ENCODE peak calls at places on chromosomes 7 and 10, in four cellular contexts. J is AG04449, F is brain microvascular endothelial cell, G is breast epithelium. B is an unnamed sample.

GRCh38 chr10:116802474-116802873 is 46.8 kb upstream of the ENO4 start:
- DNase-seq in J (no peak), F (no peak), G (no peak), B (no peak)

GRCh38 chr7:77415822-77416620 is at the start of gene GSAP:
- DNase-seq in J (no peak), F (no peak), G (peak; percentile 24), B (no peak)

GRCh38 chr10:27695704-27696103 is 49.9 kb downstream of the MKX start:
- DNase-seq in J (no peak), F (no peak), G (no peak), B (no peak)

GRCh38 chr10:54905793-54906192 is 104.8 kb upstream of the PCDH15 start:
- DNase-seq in J (no peak), F (no peak), G (no peak), B (no peak)

GRCh38 chr10:95290801-95291633 is at the start of gene PDLIM1:
- DNase-seq in J (no peak), F (no peak), G (peak; percentile 59), B (no peak)

GRCh38 chr10:78876449-78876848 is 192.3 kb upstream of the ZMIZ1 start:
- DNase-seq in J (no peak), F (no peak), G (no peak), B (no peak)

GRCh38 chr10:74223755-74224530 is 72.9 kb downstream of the ADK start:
- DNase-seq in J (no peak), F (peak; percentile 36), G (no peak), B (no peak)

GRCh38 chr10:119370972-119371703 is 163.8 kb downstream of the GRK5 start:
- DNase-seq in J (peak; percentile 90), F (peak; percentile 86), G (peak; percentile 56), B (no peak)

GRCh38 chr7:55588976-55589604 is 16.8 kb upstream of the VOPP1 start:
- DNase-seq in J (no peak), F (no peak), G (no peak), B (no peak)

GRCh38 chr10:81116990-81117389 is 579.3 kb downstream of the SH2D4B start:
- DNase-seq in J (no peak), F (no peak), G (no peak), B (no peak)

GRCh38 chr7:30476401-30477145 is 2.0 kb downstream of the NOD1 start:
- DNase-seq in J (no peak), F (no peak), G (no peak), B (no peak)

DNA sequence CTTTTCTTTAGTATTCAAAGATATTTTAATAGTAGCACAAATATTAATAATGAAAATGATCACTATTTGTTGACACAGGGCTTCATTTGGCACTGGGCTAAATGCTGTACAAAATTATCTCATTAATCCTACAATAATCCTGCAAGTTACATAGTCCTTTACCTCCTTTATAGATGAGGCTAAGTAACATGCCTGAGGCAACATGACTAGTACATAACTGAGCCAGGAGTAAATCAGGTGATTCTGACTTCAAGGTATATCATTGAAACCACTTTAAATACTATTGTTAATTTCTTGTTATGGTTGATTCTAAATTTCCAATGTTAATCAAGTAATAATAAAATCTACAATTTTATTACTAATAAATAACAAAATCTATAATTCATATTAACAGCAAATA is 39.8 kb downstream of the SEM1 start:
- DNase-seq in J (no peak), F (no peak), G (no peak), B (no peak)
- H3K4me3 ChIP-seq in J (no peak overlapping the region), F (no peak overlapping the region), G (no peak overlapping the region), B (no peak overlapping the region)

DNA sequence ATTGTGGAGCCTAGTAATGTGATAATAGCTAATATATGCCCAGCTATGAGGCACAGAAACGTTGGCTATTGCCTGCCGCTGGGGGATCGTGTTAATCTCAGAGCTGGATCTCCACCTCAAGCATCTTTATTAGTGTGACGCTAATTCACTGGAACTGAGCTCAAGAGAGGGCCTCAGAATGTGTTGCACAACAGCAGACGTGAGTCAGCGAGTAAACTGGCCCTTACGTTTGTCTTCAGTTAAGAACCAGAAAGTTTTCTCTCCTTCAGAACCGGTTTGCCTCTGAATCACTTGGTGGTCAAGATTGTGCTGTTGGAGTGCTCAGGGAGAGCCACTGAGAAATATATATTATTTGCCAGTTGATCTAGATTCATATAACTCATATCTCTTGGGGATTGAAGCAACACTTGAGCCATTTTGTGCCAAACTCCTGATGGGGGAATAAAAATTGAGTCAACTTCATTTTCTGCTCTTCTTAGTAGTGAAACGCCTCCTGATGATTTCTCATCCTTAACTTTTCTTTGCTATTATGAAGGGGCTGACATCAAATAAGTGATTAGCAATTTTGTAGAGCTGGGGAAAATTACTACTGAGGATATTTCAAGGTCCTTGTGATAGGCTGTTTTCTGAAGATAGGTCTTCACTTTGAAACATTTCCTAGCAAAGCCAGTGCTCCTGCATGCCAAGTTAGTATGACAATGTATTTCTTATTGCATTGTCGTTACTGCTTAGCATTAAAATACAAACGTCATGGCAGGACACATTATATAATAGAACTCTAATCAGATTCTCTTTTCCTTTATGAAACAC is 22.3 kb downstream of the BZW2 start:
- DNase-seq in J (peak; percentile 99), F (peak; percentile 99), G (peak; percentile 82), B (no peak)
- H3K4me3 ChIP-seq in J (no peak overlapping the region), F (no peak overlapping the region), G (peak overlapping the region; percentile 21), B (no peak overlapping the region)

DNA sequence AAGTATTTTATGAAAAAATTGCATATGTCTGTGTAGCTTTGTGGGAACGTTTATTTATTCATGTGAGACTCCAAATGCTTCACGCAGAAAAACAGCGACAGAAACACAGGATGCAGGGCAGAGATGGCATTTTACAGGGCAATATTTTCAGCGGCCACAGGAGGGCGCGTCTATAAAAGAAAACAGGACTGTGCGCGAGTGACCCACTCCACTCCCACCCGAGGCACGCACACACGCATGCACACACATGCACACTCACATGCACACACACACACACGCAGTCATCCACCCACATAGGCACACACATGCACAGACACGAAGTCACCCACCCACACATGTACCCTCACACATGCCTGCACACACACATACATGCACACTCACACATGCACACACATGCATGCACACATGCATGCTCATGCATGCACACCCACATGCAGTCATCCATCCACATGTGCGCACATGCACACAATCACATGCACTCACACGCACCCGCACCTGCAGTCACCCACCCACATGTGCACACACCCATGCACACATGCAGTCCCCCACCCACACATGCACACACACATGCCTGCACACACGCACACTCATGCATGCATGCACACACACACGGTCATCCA is 96.3 kb downstream of the DNAJB6 start:
- DNase-seq in J (no peak), F (peak; percentile 43), G (no peak), B (peak; percentile 38)
- H3K4me3 ChIP-seq in J (peak overlapping the region; percentile 32), F (no peak overlapping the region), G (peak overlapping the region; percentile 44), B (peak overlapping the region; percentile 19)

GRCh38 chr10:121577568-121577967 is 20.7 kb downstream of the FGFR2 start:
- DNase-seq in J (no peak), F (no peak), G (peak; percentile 92), B (no peak)

GRCh38 chr10:121578298-121578697 is 19.9 kb downstream of the FGFR2 start:
- DNase-seq in J (no peak), F (no peak), G (no peak), B (no peak)

GRCh38 chr10:121580276-121581116 is 17.7 kb downstream of the FGFR2 start:
- DNase-seq in J (no peak), F (no peak), G (no peak), B (no peak)

GRCh38 chr10:121578965-121579364 is 19.3 kb downstream of the FGFR2 start:
- DNase-seq in J (no peak), F (no peak), G (no peak), B (no peak)

GRCh38 chr10:121579656-121580055 is 18.6 kb downstream of the FGFR2 start:
- DNase-seq in J (no peak), F (no peak), G (peak; percentile 61), B (no peak)
- H3K4me3 ChIP-seq in J (no peak overlapping the region), F (no peak overlapping the region), G (no peak overlapping the region), B (no peak overlapping the region)

GRCh38 chr7:24970676-24971075 is 9.3 kb downstream of the OSBPL3 start:
- DNase-seq in J (no peak), F (no peak), G (no peak), B (no peak)
- H3K4me3 ChIP-seq in J (no peak overlapping the region), F (no peak overlapping the region), G (no peak overlapping the region), B (no peak overlapping the region)

GRCh38 chr7:104945599-104945956 is 68.4 kb upstream of the KMT2E start:
- DNase-seq in J (no peak), F (no peak), G (no peak), B (no peak)
- H3K4me3 ChIP-seq in J (no peak overlapping the region), F (no peak overlapping the region), G (peak overlapping the region; percentile 45), B (no peak overlapping the region)